ENCODE peak calls at places on chromosomes 16 and 17, in five cellular contexts. One of them, this sample, is unnamed.

GRCh38 chr16:1078579-1079021 is 6.1 kb downstream of the SSTR5 start:
- DNase-seq in astrocyte of the spinal cord: peak; percentile 44
- DNase-seq in AG04450: no peak
- DNase-seq in ovary: peak; percentile 37
- DNase-seq in AG09309: no peak
- DNase-seq in this sample: peak; percentile 79

GRCh38 chr17:15894258-15894657 is 50.7 kb upstream of the ADORA2B start:
- DNase-seq in astrocyte of the spinal cord: no peak
- DNase-seq in AG04450: no peak
- DNase-seq in ovary: no peak
- DNase-seq in AG09309: no peak
- DNase-seq in this sample: no peak

GRCh38 chr16:56985288-56985961 is 3.9 kb upstream of the NLRC5 start:
- DNase-seq in astrocyte of the spinal cord: peak; percentile 85
- DNase-seq in AG04450: peak; percentile 48
- DNase-seq in ovary: peak; percentile 48
- DNase-seq in AG09309: peak; percentile 54
- DNase-seq in this sample: no peak

GRCh38 chr17:81230043-81230820 is 7.5 kb upstream of the CEP131 start:
- DNase-seq in astrocyte of the spinal cord: no peak
- DNase-seq in AG04450: no peak
- DNase-seq in ovary: no peak
- DNase-seq in AG09309: no peak
- DNase-seq in this sample: no peak

GRCh38 chr17:36498155-36498554 is 11.7 kb downstream of the ZNHIT3 start:
- DNase-seq in astrocyte of the spinal cord: no peak
- DNase-seq in AG04450: no peak
- DNase-seq in ovary: no peak
- DNase-seq in AG09309: no peak
- DNase-seq in this sample: no peak

GRCh38 chr17:74192950-74193781 is 10.3 kb upstream of the RPL38 start:
- DNase-seq in astrocyte of the spinal cord: no peak
- DNase-seq in AG04450: no peak
- DNase-seq in ovary: no peak
- DNase-seq in AG09309: no peak
- DNase-seq in this sample: peak; percentile 69

GRCh38 chr17:34739386-34739785 is 160.0 kb downstream of the TMEM132E start:
- DNase-seq in astrocyte of the spinal cord: no peak
- DNase-seq in AG04450: no peak
- DNase-seq in ovary: no peak
- DNase-seq in AG09309: no peak
- DNase-seq in this sample: no peak

GRCh38 chr17:64244165-64244564 is 18.9 kb downstream of the TEX2 start:
- DNase-seq in astrocyte of the spinal cord: no peak
- DNase-seq in AG04450: no peak
- DNase-seq in ovary: no peak
- DNase-seq in AG09309: no peak
- DNase-seq in this sample: no peak

GRCh38 chr17:43224146-43224705 is 4.2 kb downstream of the CCDC200 start:
- DNase-seq in astrocyte of the spinal cord: no peak
- DNase-seq in AG04450: no peak
- DNase-seq in ovary: no peak
- DNase-seq in AG09309: no peak
- DNase-seq in this sample: no peak

GRCh38 chr17:51456942-51457341 is 196.6 kb downstream of the UTP18 start:
- DNase-seq in astrocyte of the spinal cord: no peak
- DNase-seq in AG04450: no peak
- DNase-seq in ovary: no peak
- DNase-seq in AG09309: no peak
- DNase-seq in this sample: no peak
- TF ChIP-seq CTCF in astrocyte of the spinal cord: no peak
- TF ChIP-seq CTCF in AG04450: no peak
- TF ChIP-seq CTCF in ovary: no peak
- TF ChIP-seq CTCF in AG09309: no peak
- TF ChIP-seq CTCF in this sample: no peak

GRCh38 chr16:67394271-67395104 is 1.2 kb upstream of the TPPP3 start:
- DNase-seq in astrocyte of the spinal cord: no peak
- DNase-seq in AG04450: no peak
- DNase-seq in ovary: no peak
- DNase-seq in AG09309: no peak
- DNase-seq in this sample: no peak
- H3K4me3 ChIP-seq in astrocyte of the spinal cord: no peak overlapping the region
- H3K4me3 ChIP-seq in AG04450: no peak overlapping the region
- H3K4me3 ChIP-seq in ovary: peak overlapping the region; percentile 32
- H3K4me3 ChIP-seq in AG09309: no peak overlapping the region
- H3K4me3 ChIP-seq in this sample: no peak overlapping the region

GRCh38 chr16:21001262-21001661 is 100.7 kb downstream of the LYRM1 start:
- DNase-seq in astrocyte of the spinal cord: no peak
- DNase-seq in AG04450: no peak
- DNase-seq in ovary: no peak
- DNase-seq in AG09309: no peak
- DNase-seq in this sample: no peak
- TF ChIP-seq CTCF in astrocyte of the spinal cord: peak; percentile 54
- TF ChIP-seq CTCF in AG04450: peak; percentile 44
- TF ChIP-seq CTCF in ovary: no peak
- TF ChIP-seq CTCF in AG09309: peak; percentile 44
- TF ChIP-seq CTCF in this sample: peak; percentile 34

DNA sequence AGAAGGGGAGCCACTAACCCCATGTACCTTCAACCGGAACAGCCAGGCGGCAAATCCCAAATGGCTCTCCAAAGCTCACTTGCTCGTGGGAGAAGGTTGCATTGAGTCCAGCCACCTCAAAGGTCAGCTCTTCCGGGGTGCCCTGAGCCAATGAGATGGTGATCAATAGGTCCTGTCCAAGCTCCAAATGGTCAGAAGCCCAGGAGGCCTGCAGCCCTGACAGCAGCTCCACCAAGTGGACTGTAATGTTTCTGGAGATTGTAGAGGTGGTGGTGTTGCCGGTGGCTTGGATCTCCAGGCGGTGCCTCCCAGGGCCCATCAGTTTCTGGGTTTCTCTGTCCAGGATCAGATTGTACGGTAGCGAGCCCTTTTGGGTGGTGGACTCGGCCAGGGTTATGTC is 39.9 kb upstream of the BCO1 start:
- DNase-seq in astrocyte of the spinal cord: no peak
- DNase-seq in AG04450: no peak
- DNase-seq in ovary: no peak
- DNase-seq in AG09309: no peak
- DNase-seq in this sample: no peak
- H3K4me3 ChIP-seq in astrocyte of the spinal cord: no peak overlapping the region
- H3K4me3 ChIP-seq in AG04450: no peak overlapping the region
- H3K4me3 ChIP-seq in ovary: no peak overlapping the region
- H3K4me3 ChIP-seq in AG09309: no peak overlapping the region
- H3K4me3 ChIP-seq in this sample: no peak overlapping the region

DNA sequence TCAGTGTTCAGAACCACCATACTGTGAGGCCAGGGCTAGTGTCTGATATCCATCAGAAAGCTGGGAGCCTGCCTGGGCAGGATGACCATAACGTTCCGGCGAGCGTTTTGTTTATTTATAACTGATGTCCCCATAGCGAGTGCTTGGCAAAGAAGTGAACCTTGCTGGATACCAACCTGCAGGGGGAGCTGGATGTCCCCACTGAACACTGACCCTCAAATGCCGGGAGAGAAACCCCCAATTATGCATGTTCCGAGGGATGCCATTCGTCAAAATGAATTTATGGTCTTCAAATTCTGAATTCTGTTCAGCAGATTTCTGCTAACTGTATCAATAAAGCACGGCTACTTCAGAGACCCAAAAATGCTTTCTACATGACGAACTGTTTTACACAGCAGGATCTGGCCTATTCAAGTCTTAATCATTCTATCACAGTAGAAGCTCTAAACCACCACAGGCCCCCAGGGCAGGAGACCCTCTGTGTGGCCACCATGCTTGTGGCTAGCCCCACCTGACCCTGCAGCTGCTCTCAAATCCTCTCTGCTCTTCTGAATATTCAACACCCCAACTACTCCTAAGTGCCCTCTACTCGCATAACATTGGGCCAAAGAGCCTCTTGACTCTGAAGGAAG is 15.2 kb downstream of the MED24 start:
- DNase-seq in astrocyte of the spinal cord: peak; percentile 92
- DNase-seq in AG04450: peak; percentile 66
- DNase-seq in ovary: peak; percentile 70
- DNase-seq in AG09309: peak; percentile 50
- DNase-seq in this sample: peak; percentile 30
- TF ChIP-seq CTCF in astrocyte of the spinal cord: peak; percentile 80
- TF ChIP-seq CTCF in AG04450: peak; percentile 87
- TF ChIP-seq CTCF in ovary: peak; percentile 71
- TF ChIP-seq CTCF in AG09309: peak; percentile 86
- TF ChIP-seq CTCF in this sample: peak; percentile 48

GRCh38 chr16:88343276-88343791 is 39.4 kb upstream of the ZNF469 start:
- DNase-seq in astrocyte of the spinal cord: no peak
- DNase-seq in AG04450: no peak
- DNase-seq in ovary: no peak
- DNase-seq in AG09309: no peak
- DNase-seq in this sample: no peak
- H3K4me3 ChIP-seq in astrocyte of the spinal cord: no peak overlapping the region
- H3K4me3 ChIP-seq in AG04450: no peak overlapping the region
- H3K4me3 ChIP-seq in ovary: no peak overlapping the region
- H3K4me3 ChIP-seq in AG09309: no peak overlapping the region
- H3K4me3 ChIP-seq in this sample: no peak overlapping the region

GRCh38 chr16:23478566-23478965 is 25.6 kb upstream of the COG7 start:
- DNase-seq in astrocyte of the spinal cord: no peak
- DNase-seq in AG04450: no peak
- DNase-seq in ovary: no peak
- DNase-seq in AG09309: no peak
- DNase-seq in this sample: no peak
- TF ChIP-seq CTCF in astrocyte of the spinal cord: no peak
- TF ChIP-seq CTCF in AG04450: no peak
- TF ChIP-seq CTCF in ovary: no peak
- TF ChIP-seq CTCF in AG09309: no peak
- TF ChIP-seq CTCF in this sample: no peak

DNA sequence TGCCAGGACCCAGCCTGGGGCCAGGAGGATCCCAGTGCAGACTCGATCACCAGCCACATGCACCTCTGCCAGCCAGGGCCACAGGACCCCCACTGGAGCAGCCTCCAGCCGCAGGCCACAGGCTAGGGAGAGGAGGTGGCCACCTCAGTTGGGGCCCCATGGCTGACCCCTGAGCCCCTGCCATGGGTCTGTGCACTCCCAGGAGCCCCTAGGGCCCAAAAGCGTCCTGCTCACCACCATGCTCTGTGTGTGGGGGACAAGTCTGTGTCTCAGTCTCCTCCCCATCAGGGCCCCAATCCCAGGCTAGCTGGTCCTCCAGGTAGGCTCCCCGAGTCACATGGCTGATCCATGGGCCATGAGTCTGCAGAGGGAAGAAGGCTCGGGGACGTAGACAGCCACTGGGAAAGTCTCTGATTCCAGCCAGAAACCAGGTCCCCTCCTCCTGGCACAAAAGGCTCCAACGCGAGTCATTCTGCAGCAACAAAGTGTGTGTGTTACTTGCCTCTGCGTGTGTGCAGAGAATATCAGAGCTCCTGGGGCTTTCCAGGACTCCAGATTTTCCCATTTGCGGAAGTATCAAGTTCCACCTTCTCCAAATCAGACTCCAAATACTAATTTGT is 6.1 kb upstream of the PRSS8 start:
- DNase-seq in astrocyte of the spinal cord: no peak
- DNase-seq in AG04450: no peak
- DNase-seq in ovary: peak; percentile 48
- DNase-seq in AG09309: peak; percentile 41
- DNase-seq in this sample: no peak
- H3K4me3 ChIP-seq in astrocyte of the spinal cord: peak overlapping the region; percentile 29
- H3K4me3 ChIP-seq in AG04450: peak overlapping the region; percentile 46
- H3K4me3 ChIP-seq in ovary: peak overlapping the region; percentile 22
- H3K4me3 ChIP-seq in AG09309: peak overlapping the region; percentile 17
- H3K4me3 ChIP-seq in this sample: peak overlapping the region; percentile 39